ENCODE peak calls at places on chromosomes 3 and 15, in seven cellular contexts. One of them, this sample, is unnamed.

GRCh38 chr3:70702132-70702531 is 389.7 kb upstream of the MDFIC2 start:
- DNase-seq in HFF-Myc: no peak
- DNase-seq in GM12865: no peak
- DNase-seq in right cardiac atrium: no peak
- DNase-seq in upper lobe of left lung: no peak
- DNase-seq in fibroblast of lung: peak
- DNase-seq in uterus: no peak
- DNase-seq in this sample: no peak

GRCh38 chr3:141557961-141558706 is 71.3 kb downstream of the RASA2 start:
- DNase-seq in HFF-Myc: no peak
- DNase-seq in GM12865: no peak
- DNase-seq in right cardiac atrium: no peak
- DNase-seq in upper lobe of left lung: no peak
- DNase-seq in fibroblast of lung: no peak
- DNase-seq in uterus: no peak
- DNase-seq in this sample: no peak

GRCh38 chr3:107367353-107367752 is 9.9 kb upstream of the CCDC54 start:
- DNase-seq in HFF-Myc: peak
- DNase-seq in GM12865: no peak
- DNase-seq in right cardiac atrium: no peak
- DNase-seq in upper lobe of left lung: no peak
- DNase-seq in fibroblast of lung: peak
- DNase-seq in uterus: no peak
- DNase-seq in this sample: peak

GRCh38 chr15:57253082-57253481 is 123.2 kb upstream of the CGNL1 start:
- DNase-seq in HFF-Myc: no peak
- DNase-seq in GM12865: no peak
- DNase-seq in right cardiac atrium: no peak
- DNase-seq in upper lobe of left lung: no peak
- DNase-seq in fibroblast of lung: no peak
- DNase-seq in uterus: no peak
- DNase-seq in this sample: no peak

GRCh38 chr3:72591522-72592421 is 256.5 kb downstream of the SHQ1 start:
- DNase-seq in HFF-Myc: peak
- DNase-seq in GM12865: no peak
- DNase-seq in right cardiac atrium: peak
- DNase-seq in upper lobe of left lung: peak
- DNase-seq in fibroblast of lung: peak
- DNase-seq in uterus: peak
- DNase-seq in this sample: peak

GRCh38 chr15:43531018-43531667 is 13.7 kb downstream of the MAP1A start:
- DNase-seq in HFF-Myc: no peak
- DNase-seq in GM12865: no peak
- DNase-seq in right cardiac atrium: no peak
- DNase-seq in upper lobe of left lung: no peak
- DNase-seq in fibroblast of lung: no peak
- DNase-seq in uterus: no peak
- DNase-seq in this sample: no peak

GRCh38 chr15:82040862-82041261 is 5.0 kb downstream of the MEX3B start:
- DNase-seq in HFF-Myc: no peak
- DNase-seq in GM12865: no peak
- DNase-seq in right cardiac atrium: no peak
- DNase-seq in upper lobe of left lung: no peak
- DNase-seq in fibroblast of lung: no peak
- DNase-seq in uterus: no peak
- DNase-seq in this sample: no peak

GRCh38 chr3:45035441-45036301 is 9.6 kb downstream of the CLEC3B start:
- DNase-seq in HFF-Myc: no peak
- DNase-seq in GM12865: no peak
- DNase-seq in right cardiac atrium: peak
- DNase-seq in upper lobe of left lung: peak
- DNase-seq in fibroblast of lung: no peak
- DNase-seq in uterus: peak
- DNase-seq in this sample: no peak

GRCh38 chr15:64515196-64515595 is 54.8 kb downstream of the ZNF609 start:
- DNase-seq in HFF-Myc: no peak
- DNase-seq in GM12865: no peak
- DNase-seq in right cardiac atrium: no peak
- DNase-seq in upper lobe of left lung: no peak
- DNase-seq in fibroblast of lung: no peak
- DNase-seq in uterus: no peak
- DNase-seq in this sample: no peak

GRCh38 chr3:67647390-67647878 is 7.0 kb downstream of the SUCLG2 start:
- DNase-seq in HFF-Myc: peak
- DNase-seq in GM12865: no peak
- DNase-seq in right cardiac atrium: peak
- DNase-seq in upper lobe of left lung: no peak
- DNase-seq in fibroblast of lung: peak
- DNase-seq in uterus: no peak
- DNase-seq in this sample: peak

GRCh38 chr3:50617096-50617791 is at the start of gene MAPKAPK3:
- DNase-seq in HFF-Myc: no peak
- DNase-seq in GM12865: peak
- DNase-seq in right cardiac atrium: peak
- DNase-seq in upper lobe of left lung: peak
- DNase-seq in fibroblast of lung: no peak
- DNase-seq in uterus: peak
- DNase-seq in this sample: no peak

GRCh38 chr15:40151499-40151898 is 9.4 kb upstream of the BUB1B start:
- DNase-seq in HFF-Myc: no peak
- DNase-seq in GM12865: no peak
- DNase-seq in right cardiac atrium: no peak
- DNase-seq in upper lobe of left lung: no peak
- DNase-seq in fibroblast of lung: no peak
- DNase-seq in uterus: no peak
- DNase-seq in this sample: no peak

GRCh38 chr15:41971893-41972340 is 440 bp downstream of the EHD4 start:
- DNase-seq in HFF-Myc: no peak
- DNase-seq in GM12865: no peak
- DNase-seq in right cardiac atrium: peak
- DNase-seq in upper lobe of left lung: peak
- DNase-seq in fibroblast of lung: no peak
- DNase-seq in uterus: peak
- DNase-seq in this sample: no peak

GRCh38 chr15:41971089-41971892 is 1.1 kb downstream of the EHD4 start:
- DNase-seq in HFF-Myc: peak
- DNase-seq in GM12865: peak
- DNase-seq in right cardiac atrium: peak
- DNase-seq in upper lobe of left lung: no peak
- DNase-seq in fibroblast of lung: peak
- DNase-seq in uterus: peak
- DNase-seq in this sample: no peak

GRCh38 chr15:41968738-41969137 is 3.6 kb downstream of the EHD4 start:
- DNase-seq in HFF-Myc: no peak
- DNase-seq in GM12865: peak
- DNase-seq in right cardiac atrium: no peak
- DNase-seq in upper lobe of left lung: no peak
- DNase-seq in fibroblast of lung: no peak
- DNase-seq in uterus: no peak
- DNase-seq in this sample: no peak

GRCh38 chr15:41969851-41970431 is 2.4 kb downstream of the EHD4 start:
- DNase-seq in HFF-Myc: no peak
- DNase-seq in GM12865: peak
- DNase-seq in right cardiac atrium: no peak
- DNase-seq in upper lobe of left lung: no peak
- DNase-seq in fibroblast of lung: peak
- DNase-seq in uterus: no peak
- DNase-seq in this sample: no peak

DNA sequence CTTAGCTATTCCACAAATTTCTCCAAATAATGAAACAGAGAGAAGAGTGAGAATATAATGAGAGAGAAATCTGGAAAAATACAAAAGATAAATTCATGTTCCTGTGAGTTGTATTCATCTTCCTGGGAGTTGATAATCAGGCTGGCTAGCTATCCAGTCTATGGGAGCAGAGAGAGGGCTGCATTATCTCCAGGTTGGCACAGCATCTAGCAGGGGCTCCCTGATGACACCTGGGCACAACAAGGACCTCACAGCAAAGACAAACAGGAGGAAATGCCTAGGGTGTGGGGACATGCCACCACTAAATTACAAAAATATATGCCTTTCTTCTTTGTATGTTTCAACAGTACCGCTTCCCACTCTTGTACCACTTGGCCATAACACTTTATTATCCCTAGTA is 1.9 kb downstream of the EHD4 start:
- DNase-seq in HFF-Myc: no peak
- DNase-seq in GM12865: peak
- DNase-seq in right cardiac atrium: no peak
- DNase-seq in upper lobe of left lung: no peak
- DNase-seq in fibroblast of lung: no peak
- DNase-seq in uterus: no peak
- DNase-seq in this sample: no peak
- H3K4me3 ChIP-seq in HFF-Myc: peak
- H3K4me3 ChIP-seq in GM12865: peak
- H3K4me3 ChIP-seq in right cardiac atrium: peak
- H3K4me3 ChIP-seq in upper lobe of left lung: no peak
- H3K4me3 ChIP-seq in fibroblast of lung: no peak
- H3K4me3 ChIP-seq in uterus: no peak
- H3K4me3 ChIP-seq in this sample: no peak

GRCh38 chr15:90871097-90871715 is 2.8 kb downstream of the FURIN start:
- DNase-seq in HFF-Myc: no peak
- DNase-seq in GM12865: peak
- DNase-seq in right cardiac atrium: peak
- DNase-seq in upper lobe of left lung: peak
- DNase-seq in fibroblast of lung: peak
- DNase-seq in uterus: peak
- DNase-seq in this sample: no peak

GRCh38 chr15:90870354-90871096 is 2.1 kb downstream of the FURIN start:
- DNase-seq in HFF-Myc: no peak
- DNase-seq in GM12865: peak
- DNase-seq in right cardiac atrium: peak
- DNase-seq in upper lobe of left lung: no peak
- DNase-seq in fibroblast of lung: peak
- DNase-seq in uterus: no peak
- DNase-seq in this sample: no peak

GRCh38 chr15:90869140-90869541 is 753 bp downstream of the FURIN start:
- DNase-seq in HFF-Myc: no peak
- DNase-seq in GM12865: no peak
- DNase-seq in right cardiac atrium: no peak
- DNase-seq in upper lobe of left lung: no peak
- DNase-seq in fibroblast of lung: no peak
- DNase-seq in uterus: no peak
- DNase-seq in this sample: no peak

GRCh38 chr15:90868261-90868689 is at the start of gene FURIN:
- DNase-seq in HFF-Myc: no peak
- DNase-seq in GM12865: no peak
- DNase-seq in right cardiac atrium: peak
- DNase-seq in upper lobe of left lung: no peak
- DNase-seq in fibroblast of lung: no peak
- DNase-seq in uterus: no peak
- DNase-seq in this sample: no peak

GRCh38 chr15:90869601-90870353 is 1.4 kb downstream of the FURIN start:
- DNase-seq in HFF-Myc: peak
- DNase-seq in GM12865: peak
- DNase-seq in right cardiac atrium: peak
- DNase-seq in upper lobe of left lung: peak
- DNase-seq in fibroblast of lung: peak
- DNase-seq in uterus: peak
- DNase-seq in this sample: peak
- H3K4me3 ChIP-seq in HFF-Myc: no peak
- H3K4me3 ChIP-seq in GM12865: no peak
- H3K4me3 ChIP-seq in right cardiac atrium: no peak
- H3K4me3 ChIP-seq in upper lobe of left lung: no peak
- H3K4me3 ChIP-seq in fibroblast of lung: no peak
- H3K4me3 ChIP-seq in uterus: no peak
- H3K4me3 ChIP-seq in this sample: no peak

DNA sequence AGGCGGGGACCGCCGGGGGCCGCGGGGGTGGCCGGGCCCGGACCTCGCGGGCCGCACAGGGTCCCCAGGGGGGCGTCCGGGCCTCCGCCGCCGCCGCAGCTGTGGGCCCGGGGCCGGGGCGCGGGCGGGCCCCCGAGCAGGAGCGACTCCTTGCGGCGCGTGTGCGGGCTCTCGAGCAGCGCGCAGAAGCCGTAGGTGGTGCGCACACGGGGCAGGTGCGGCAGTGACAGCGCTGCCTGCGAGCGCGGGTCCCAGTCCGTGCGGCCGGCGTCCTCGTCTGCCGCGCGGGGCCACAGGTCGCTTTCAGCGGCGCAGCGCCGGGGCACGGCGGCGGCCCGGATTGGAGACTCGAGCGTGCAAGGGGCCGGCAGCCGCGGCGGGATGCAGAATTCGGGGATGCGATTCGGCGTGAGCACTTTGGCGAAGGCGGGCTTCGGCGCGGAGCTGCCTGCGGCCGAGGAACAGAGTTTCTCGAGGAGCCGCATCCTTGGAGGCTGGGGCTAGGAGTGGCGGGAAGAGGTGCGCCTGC is 521 bp downstream of the C2CD4B start:
- DNase-seq in HFF-Myc: no peak
- DNase-seq in GM12865: peak
- DNase-seq in right cardiac atrium: peak
- DNase-seq in upper lobe of left lung: peak
- DNase-seq in fibroblast of lung: peak
- DNase-seq in uterus: no peak
- DNase-seq in this sample: no peak
- H3K4me3 ChIP-seq in HFF-Myc: no peak
- H3K4me3 ChIP-seq in GM12865: no peak
- H3K4me3 ChIP-seq in right cardiac atrium: peak
- H3K4me3 ChIP-seq in upper lobe of left lung: no peak
- H3K4me3 ChIP-seq in fibroblast of lung: no peak
- H3K4me3 ChIP-seq in uterus: peak
- H3K4me3 ChIP-seq in this sample: peak

GRCh38 chr3:73681198-73681597 is 56.5 kb upstream of the PDZRN3 start:
- DNase-seq in HFF-Myc: no peak
- DNase-seq in GM12865: no peak
- DNase-seq in right cardiac atrium: no peak
- DNase-seq in upper lobe of left lung: no peak
- DNase-seq in fibroblast of lung: no peak
- DNase-seq in uterus: no peak
- DNase-seq in this sample: no peak
- H3K4me3 ChIP-seq in HFF-Myc: no peak
- H3K4me3 ChIP-seq in GM12865: no peak
- H3K4me3 ChIP-seq in right cardiac atrium: no peak
- H3K4me3 ChIP-seq in upper lobe of left lung: no peak
- H3K4me3 ChIP-seq in fibroblast of lung: no peak
- H3K4me3 ChIP-seq in uterus: no peak
- H3K4me3 ChIP-seq in this sample: no peak

GRCh38 chr15:63040954-63041353 is 1.6 kb upstream of the TPM1 start:
- DNase-seq in HFF-Myc: no peak
- DNase-seq in GM12865: no peak
- DNase-seq in right cardiac atrium: no peak
- DNase-seq in upper lobe of left lung: no peak
- DNase-seq in fibroblast of lung: no peak
- DNase-seq in uterus: no peak
- DNase-seq in this sample: no peak

GRCh38 chr15:63041982-63042878 is at the start of gene TPM1:
- DNase-seq in HFF-Myc: no peak
- DNase-seq in GM12865: no peak
- DNase-seq in right cardiac atrium: peak
- DNase-seq in upper lobe of left lung: peak
- DNase-seq in fibroblast of lung: peak
- DNase-seq in uterus: peak
- DNase-seq in this sample: no peak

GRCh38 chr15:63042879-63043340 is 363 bp downstream of the TPM1 start:
- DNase-seq in HFF-Myc: no peak
- DNase-seq in GM12865: no peak
- DNase-seq in right cardiac atrium: no peak
- DNase-seq in upper lobe of left lung: no peak
- DNase-seq in fibroblast of lung: no peak
- DNase-seq in uterus: no peak
- DNase-seq in this sample: no peak

GRCh38 chr15:63040509-63040908 is 2.0 kb upstream of the TPM1 start:
- DNase-seq in HFF-Myc: no peak
- DNase-seq in GM12865: no peak
- DNase-seq in right cardiac atrium: no peak
- DNase-seq in upper lobe of left lung: no peak
- DNase-seq in fibroblast of lung: no peak
- DNase-seq in uterus: no peak
- DNase-seq in this sample: no peak

GRCh38 chr15:63041402-63041977 is 1.1 kb upstream of the TPM1 start:
- DNase-seq in HFF-Myc: no peak
- DNase-seq in GM12865: no peak
- DNase-seq in right cardiac atrium: no peak
- DNase-seq in upper lobe of left lung: no peak
- DNase-seq in fibroblast of lung: no peak
- DNase-seq in uterus: no peak
- DNase-seq in this sample: no peak
- H3K4me3 ChIP-seq in HFF-Myc: peak
- H3K4me3 ChIP-seq in GM12865: no peak
- H3K4me3 ChIP-seq in right cardiac atrium: peak
- H3K4me3 ChIP-seq in upper lobe of left lung: no peak
- H3K4me3 ChIP-seq in fibroblast of lung: no peak
- H3K4me3 ChIP-seq in uterus: peak
- H3K4me3 ChIP-seq in this sample: peak